ENCODE peak calls at places on chromosomes 4 and X, in nine cellular contexts. X, D, V, E, B, J, H, R and S are unnamed samples.

GRCh38 chr4:187236491-187236890 is 512.8 kb upstream of the FAT1 start:
- DNase-seq in X (no peak), D (no peak), V (no peak), E (no peak), B (no peak), J (no peak), H (no peak), R (no peak), S (no peak)

GRCh38 chr4:97370581-97370980 is 772.7 kb downstream of the STPG2 start:
- DNase-seq in X (no peak), D (no peak), V (no peak), E (no peak), B (no peak), J (no peak), H (no peak), R (no peak), S (no peak)

GRCh38 chrX:119004920-119005524 is 30.6 kb downstream of the LONRF3 start:
- DNase-seq in X (peak; percentile 72), D (peak; percentile 56), V (no peak), E (peak; percentile 53), B (peak; percentile 64), J (peak; percentile 50), H (peak; percentile 45), R (no peak), S (peak; percentile 49)

GRCh38 chrX:123263246-123263757 is 79.2 kb downstream of the GRIA3 start:
- DNase-seq in X (no peak), D (no peak), V (no peak), E (no peak), B (no peak), J (no peak), H (no peak), R (no peak), S (no peak)

GRCh38 chr4:4859010-4859798 is at the start of gene MSX1:
- DNase-seq in X (peak; percentile 89), D (peak; percentile 92), V (no peak), E (peak; percentile 76), B (peak; percentile 87), J (peak; percentile 77), H (peak; percentile 97), R (peak; percentile 60), S (peak; percentile 60)

GRCh38 chr4:165765053-165765452 is 108.0 kb upstream of the TLL1 start:
- DNase-seq in X (no peak), D (no peak), V (no peak), E (no peak), B (no peak), J (no peak), H (no peak), R (no peak), S (no peak)

GRCh38 chr4:98653006-98653405 is 5.4 kb downstream of the TSPAN5 start:
- DNase-seq in X (no peak), D (no peak), V (no peak), E (no peak), B (no peak), J (no peak), H (no peak), R (no peak), S (no peak)

GRCh38 chr4:110305455-110305854 is 107.0 kb upstream of the ELOVL6 start:
- DNase-seq in X (no peak), D (no peak), V (no peak), E (no peak), B (no peak), J (no peak), H (no peak), R (no peak), S (no peak)

GRCh38 chrX:20829665-20830481 is 544.3 kb upstream of the CNKSR2 start:
- DNase-seq in X (no peak), D (no peak), V (no peak), E (no peak), B (no peak), J (no peak), H (no peak), R (no peak), S (no peak)

GRCh38 chr4:71777891-71778290 is 6.0 kb downstream of the GC start:
- DNase-seq in X (no peak), D (no peak), V (no peak), E (no peak), B (no peak), J (no peak), H (no peak), R (no peak), S (no peak)

GRCh38 chr4:77126844-77127614 is 30.0 kb upstream of the CCNG2 start:
- DNase-seq in X (no peak), D (no peak), V (no peak), E (no peak), B (no peak), J (no peak), H (no peak), R (no peak), S (no peak)

GRCh38 chr4:7956306-7957112 is 16.8 kb upstream of the AFAP1 start:
- DNase-seq in X (no peak), D (no peak), V (no peak), E (no peak), B (no peak), J (no peak), H (no peak), R (no peak), S (no peak)

GRCh38 chr4:2412885-2413716 is 5.3 kb downstream of the ZFYVE28 start:
- DNase-seq in X (peak; percentile 73), D (peak; percentile 83), V (peak; percentile 64), E (peak; percentile 91), B (peak; percentile 90), J (peak; percentile 71), H (peak; percentile 78), R (peak; percentile 88), S (peak; percentile 77)
- TF ChIP-seq POLR2A in X (peak; percentile 25), D (peak; percentile 31), V (no peak), E (peak; percentile 58), B (no peak), J (no peak), H (peak; percentile 66), R (no peak), S (peak; percentile 38)

DNA sequence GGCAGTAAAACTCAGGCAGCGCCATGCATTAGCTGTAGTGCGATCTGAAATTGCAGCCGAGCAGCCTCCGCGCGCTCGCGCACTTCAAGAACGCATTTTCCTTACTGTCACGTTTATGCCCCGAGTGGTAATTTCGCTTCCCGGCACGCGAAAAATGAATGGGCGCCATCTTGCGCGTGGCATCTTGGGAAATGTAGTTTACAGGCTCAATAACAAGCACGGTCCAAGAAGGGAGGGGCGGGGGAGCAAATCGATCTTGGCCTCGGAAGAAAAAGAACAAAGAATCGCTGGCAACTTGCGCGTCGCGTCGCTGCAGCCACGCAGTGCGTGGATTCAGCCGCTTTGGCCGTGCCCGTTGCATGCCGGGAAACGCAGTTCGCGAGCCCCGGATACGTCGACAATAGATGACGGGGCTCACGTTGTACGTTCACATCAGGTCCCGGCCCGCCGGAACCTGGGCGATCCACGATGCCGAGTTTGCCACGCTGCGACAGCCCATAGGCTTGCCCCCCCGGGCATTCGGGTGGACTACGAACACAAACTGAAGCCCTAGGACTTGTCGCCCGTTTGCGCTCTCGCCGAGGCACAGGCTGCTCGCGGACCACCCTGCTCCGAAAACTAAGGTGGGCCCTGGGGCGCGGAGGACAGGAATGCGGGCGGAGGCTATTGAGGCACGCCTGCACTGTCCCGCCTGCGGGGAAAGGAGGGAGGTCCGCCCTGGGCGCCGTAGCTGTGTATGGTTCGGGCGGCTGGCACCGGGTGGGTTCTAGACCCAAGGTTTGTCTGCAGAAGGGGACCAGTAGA is at the start of gene FTSJ1:
- DNase-seq in X (peak; percentile 91), D (peak; percentile 91), V (peak; percentile 45), E (peak; percentile 90), B (peak; percentile 85), J (peak; percentile 76), H (peak; percentile 77), R (peak; percentile 78), S (peak; percentile 90)
- TF ChIP-seq POLR2A in X (peak; percentile 52), D (peak; percentile 35), V (no peak), E (peak; percentile 58), B (peak; percentile 27), J (no peak), H (peak; percentile 79), R (peak; percentile 45), S (peak; percentile 45)

GRCh38 chr4:88823058-88823919 is 125.7 kb upstream of the NAP1L5 start:
- DNase-seq in X (peak; percentile 92), D (peak; percentile 93), V (peak; percentile 24), E (peak; percentile 90), B (peak; percentile 89), J (peak; percentile 70), H (peak; percentile 81), R (peak; percentile 29), S (peak; percentile 89)
- TF ChIP-seq POLR2A in X (peak; percentile 69), D (peak; percentile 63), V (no peak), E (peak; percentile 94), B (peak; percentile 75), J (peak; percentile 7), H (peak; percentile 59), R (no peak), S (peak; percentile 84)

GRCh38 chrX:101051549-101052302 is at the start of gene TRMT2B:
- DNase-seq in X (peak; percentile 82), D (peak; percentile 84), V (peak; percentile 34), E (peak; percentile 87), B (peak; percentile 80), J (peak; percentile 68), H (peak; percentile 87), R (peak; percentile 52), S (peak; percentile 85)
- TF ChIP-seq POLR2A in X (peak; percentile 31), D (peak; percentile 12), V (no peak), E (peak; percentile 64), B (no peak), J (no peak), H (peak; percentile 80), R (peak; percentile 22), S (peak; percentile 77)

GRCh38 chr4:10019521-10020051 is 1.7 kb downstream of the SLC2A9 start:
- DNase-seq in X (peak; percentile 95), D (no peak), V (no peak), E (no peak), B (no peak), J (no peak), H (no peak), R (no peak), S (no peak)

GRCh38 chr4:10017037-10017893 is 4.0 kb downstream of the SLC2A9 start:
- DNase-seq in X (no peak), D (no peak), V (no peak), E (no peak), B (no peak), J (no peak), H (no peak), R (no peak), S (no peak)

GRCh38 chr4:10020871-10021676 is at the start of gene SLC2A9:
- DNase-seq in X (peak; percentile 76), D (peak; percentile 59), V (no peak), E (peak; percentile 33), B (no peak), J (no peak), H (no peak), R (no peak), S (no peak)

GRCh38 chr4:10020106-10020505 is 1.2 kb downstream of the SLC2A9 start:
- DNase-seq in X (no peak), D (no peak), V (no peak), E (no peak), B (no peak), J (no peak), H (no peak), R (no peak), S (no peak)

DNA sequence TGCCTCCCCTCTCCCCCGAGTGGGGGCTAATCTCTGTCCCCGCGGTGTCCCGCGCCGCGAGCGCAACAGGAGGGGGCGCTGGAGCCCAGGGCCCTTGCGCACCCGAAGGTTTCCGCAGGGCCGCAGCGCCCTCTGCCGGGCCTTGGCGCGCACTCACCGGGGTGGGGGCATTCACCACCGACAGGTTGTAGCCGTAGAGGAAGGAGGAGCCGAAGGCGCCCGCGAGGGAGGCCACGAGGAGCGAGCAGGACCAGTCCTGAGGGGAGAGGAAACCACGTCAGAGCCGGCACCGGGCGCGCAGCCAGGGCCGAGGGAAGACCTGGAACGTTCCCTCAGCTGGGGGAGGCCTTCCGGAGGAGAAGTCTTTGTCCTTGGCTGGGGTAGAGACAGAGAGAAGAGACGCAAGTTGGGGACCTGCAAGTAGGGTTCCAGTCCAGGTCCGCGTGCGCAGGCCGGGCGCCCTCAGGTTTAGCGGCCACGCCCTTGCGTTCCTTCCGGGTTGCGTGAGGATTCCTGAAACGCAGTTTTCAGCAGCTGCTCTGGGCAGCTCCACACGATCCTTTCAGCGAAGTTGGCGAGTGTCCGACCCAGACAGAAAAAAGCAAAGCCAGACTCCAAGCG is 2.4 kb downstream of the SLC2A9 start:
- DNase-seq in X (peak; percentile 95), D (peak; percentile 99), V (peak; percentile 78), E (peak; percentile 97), B (peak; percentile 95), J (peak; percentile 94), H (peak; percentile 92), R (peak; percentile 88), S (peak; percentile 86)
- TF ChIP-seq POLR2A in X (peak; percentile 47), D (peak; percentile 60), V (peak; percentile 2), E (peak; percentile 75), B (no peak), J (no peak), H (peak; percentile 66), R (peak; percentile 62), S (peak; percentile 38)